ENCODE peak calls at places on chromosomes 12 and 14, in ten cellular contexts. H is aorta; M is endothelial cell; Z is sigmoid colon; F is H4; J is ELR; W is NCI-H1092 treated with DMSO at 0.1 percent for 48 hours; A is HepG2; Q is activated B cell treated with CpG ODN at 0.5 μM for 24 hours; P is activated effector memory CD4-positive, alpha-beta T cell treated with Interleukin-2 at 50 U/mL for 16 hours. V is an unnamed sample.
A peak's percentile ranks its signal among the peaks of the same experiment; 100 is the strongest.

GRCh38 chr14:77580964-77581505 is 35.4 kb downstream of the SPTLC2 start:
- DNase-seq in Z (no peak), P (no peak), M (no peak), A (no peak), H (no peak), F (peak; percentile 68), W (peak; percentile 4), Q (no peak), J (peak; percentile 67), V (no peak)

GRCh38 chr12:122004633-122005071 is 17.0 kb upstream of the BCL7A start:
- DNase-seq in Z (no peak), J (no peak), H (peak; percentile 51), M (no peak), W (no peak), A (no peak), Q (no peak), F (no peak), P (no peak), V (no peak)

GRCh38 chr12:5554711-5555110 is 122.8 kb downstream of the NTF3 start:
- DNase-seq in J (peak; percentile 57), P (no peak), H (no peak), M (no peak), Z (no peak), W (no peak), F (peak; percentile 41), A (no peak), Q (no peak), V (no peak)

GRCh38 chr12:46717848-46718247 is 107.9 kb downstream of the SLC38A4 start:
- DNase-seq in H (no peak), F (no peak), P (no peak), Z (no peak), Q (no peak), M (no peak), A (no peak), W (no peak), J (no peak), V (no peak)

GRCh38 chr14:55752580-55753365 is 172.8 kb downstream of the KTN1 start:
- DNase-seq in H (no peak), F (peak; percentile 85), Q (no peak), J (peak; percentile 40), W (no peak), P (no peak), A (no peak), M (no peak), Z (no peak), V (no peak)

GRCh38 chr14:104265918-104266642 is 127.7 kb downstream of the KIF26A start:
- DNase-seq in A (no peak), P (no peak), Q (peak; percentile 4), J (no peak), F (no peak), W (no peak), M (no peak), Z (peak; percentile 50), H (no peak), V (no peak)

GRCh38 chr12:22228022-22228875 is 106.3 kb downstream of the ST8SIA1 start:
- DNase-seq in H (no peak), A (no peak), P (no peak), Q (no peak), M (no peak), Z (no peak), J (no peak), F (no peak), W (no peak), V (no peak)

GRCh38 chr12:56212360-56212759 is 9.4 kb downstream of the RNF41 start:
- DNase-seq in J (no peak), Q (no peak), Z (no peak), F (no peak), A (no peak), H (no peak), M (no peak), P (no peak), W (no peak), V (no peak)

GRCh38 chr12:108576660-108577234 is 14.4 kb downstream of the ISCU start:
- DNase-seq in W (no peak), P (no peak), F (no peak), A (no peak), M (no peak), Q (no peak), Z (no peak), J (no peak), H (no peak), V (peak; percentile 57)

GRCh38 chr12:105741786-105742566 is 396.8 kb downstream of the NUAK1 start:
- DNase-seq in A (no peak), Z (no peak), Q (no peak), J (peak; percentile 67), H (peak; percentile 55), M (no peak), W (no peak), F (peak; percentile 24), P (no peak), V (no peak)

GRCh38 chr14:99514552-99515300 is 33.5 kb downstream of the CCNK start:
- DNase-seq in Z (no peak), A (no peak), J (no peak), M (no peak), Q (no peak), F (no peak), H (peak; percentile 44), P (no peak), W (no peak), V (peak; percentile 84)

GRCh38 chr14:51644215-51644969 is 7.3 kb upstream of the FRMD6 start:
- DNase-seq in A (no peak), M (no peak), J (peak; percentile 56), W (no peak), P (no peak), H (no peak), Q (no peak), F (no peak), Z (no peak), V (no peak)

GRCh38 chr12:4164591-4165558 is 108.7 kb upstream of the CCND2 start:
- DNase-seq in M (peak; percentile 57), Q (peak; percentile 60), J (peak; percentile 83), A (no peak), P (peak; percentile 33), H (peak; percentile 70), F (no peak), Z (peak; percentile 75), W (no peak), V (no peak)

GRCh38 chr14:21109377-21110260 is 8.8 kb downstream of the TMEM253 start:
- DNase-seq in P (no peak), F (no peak), W (no peak), H (no peak), J (no peak), Q (no peak), Z (no peak), A (peak; percentile 79), M (no peak), V (no peak)

GRCh38 chr12:81167694-81168093 is 89.8 kb downstream of the ACSS3 start:
- DNase-seq in H (no peak), P (no peak), Z (no peak), J (peak; percentile 52), W (no peak), Q (no peak), F (no peak), M (no peak), A (no peak), V (no peak)

GRCh38 chr14:81765654-81766275 is 232.1 kb upstream of the SEL1L start:
- DNase-seq in Q (no peak), M (no peak), F (peak; percentile 24), P (no peak), J (no peak), H (no peak), Z (no peak), A (no peak), W (no peak), V (no peak)

GRCh38 chr12:13595536-13596450 is 385.6 kb downstream of the GRIN2B start:
- DNase-seq in J (no peak), Q (no peak), A (no peak), F (no peak), H (no peak), P (no peak), M (no peak), W (peak; percentile 9), Z (no peak), V (no peak)

GRCh38 chr12:92717202-92717601 is 14.4 kb downstream of the PLEKHG7 start:
- DNase-seq in W (no peak), J (peak; percentile 49), Z (no peak), H (no peak), A (no peak), F (peak; percentile 15), P (no peak), M (peak; percentile 39), Q (no peak), V (no peak)

GRCh38 chr12:117497407-117497806 is 136.0 kb upstream of the NOS1 start:
- DNase-seq in Q (no peak), J (no peak), Z (no peak), M (no peak), H (no peak), F (no peak), A (no peak), P (no peak), W (no peak), V (no peak)

GRCh38 chr14:98237939-98238338 is 1034.1 kb downstream of the BCL11B start:
- DNase-seq in Q (no peak), M (no peak), J (no peak), P (no peak), F (no peak), Z (no peak), W (no peak), H (no peak), A (no peak), V (no peak)

GRCh38 chr14:68358500-68358899 is 434.4 kb downstream of the ZFP36L1 start:
- DNase-seq in W (no peak), Z (no peak), F (no peak), J (no peak), H (no peak), M (no peak), A (no peak), Q (no peak), P (no peak), V (no peak)

GRCh38 chr12:124544983-124545382 is 22.4 kb downstream of the NCOR2 start:
- DNase-seq in H (no peak), Q (no peak), J (no peak), W (no peak), Z (no peak), A (no peak), M (no peak), P (no peak), F (no peak), V (no peak)

GRCh38 chr12:53324113-53324778 is 2.8 kb upstream of the AAAS start:
- DNase-seq in A (no peak), Q (peak; percentile 55), J (no peak), H (peak; percentile 62), W (no peak), M (peak; percentile 38), Z (no peak), F (no peak), P (peak; percentile 52), V (no peak)

GRCh38 chr12:188910-189621 is 24.9 kb downstream of the SLC6A12 start:
- DNase-seq in M (peak; percentile 79), A (no peak), Z (no peak), W (peak; percentile 52), J (peak; percentile 65), P (no peak), F (peak; percentile 45), H (peak; percentile 61), Q (peak; percentile 18), V (no peak)